ENCODE peak calls at places on chromosomes 5 and 9, in five cellular contexts. Z, T, O, E and W are unnamed samples.

GRCh38 chr5:167730121-167730520 is 561.3 kb upstream of the WWC1 start:
- DNase-seq in Z (no peak), O (no peak), E (no peak), T (peak), W (peak)

GRCh38 chr9:94065535-94065961 is 18.7 kb upstream of the PTPDC1 start:
- DNase-seq in O (peak), T (peak), Z (peak), E (peak), W (peak)

GRCh38 chr9:38682713-38683112 is 37.2 kb downstream of the FAM240B start:
- DNase-seq in T (peak), E (no peak), O (no peak), Z (no peak), W (peak)

GRCh38 chr5:32942225-32942989 is 231.3 kb downstream of the NPR3 start:
- DNase-seq in T (peak), O (no peak), E (no peak), Z (peak), W (peak)

GRCh38 chr5:90293931-90294330 is 115.6 kb downstream of the CETN3 start:
- DNase-seq in O (no peak), E (no peak), Z (no peak), T (peak), W (peak)

GRCh38 chr9:135217836-135218235 is 130.4 kb downstream of the OLFM1 start:
- DNase-seq in O (no peak), E (peak), T (no peak), Z (no peak), W (no peak)

GRCh38 chr9:97573482-97574073 is 59.6 kb downstream of the TSTD2 start:
- DNase-seq in E (no peak), O (no peak), T (no peak), Z (no peak), W (no peak)

GRCh38 chr5:132266031-132266835 is 8.7 kb downstream of the PDLIM4 start:
- DNase-seq in O (no peak), T (peak), E (no peak), Z (no peak), W (no peak)

GRCh38 chr5:122192883-122193496 is 63.6 kb downstream of the ZNF474 start:
- DNase-seq in T (peak), Z (peak), E (no peak), O (no peak), W (no peak)

GRCh38 chr5:15499528-15500325 is at the start of gene FBXL7:
- DNase-seq in E (peak), T (peak), O (no peak), Z (peak), W (peak)

GRCh38 chr9:108041551-108041950 is 552.0 kb upstream of the KLF4 start:
- DNase-seq in T (peak), O (no peak), Z (no peak), E (no peak), W (no peak)

GRCh38 chr9:96150324-96151023 is 151.5 kb downstream of the HSD17B3 start:
- DNase-seq in T (no peak), Z (no peak), E (peak), O (peak), W (peak)

GRCh38 chr9:93813687-93814560 is 141.2 kb downstream of the BARX1 start:
- DNase-seq in O (no peak), T (no peak), Z (no peak), E (no peak), W (no peak)

GRCh38 chr5:87437724-87438123 is 25.0 kb upstream of the CCNH start:
- DNase-seq in O (no peak), E (no peak), T (no peak), Z (no peak), W (no peak)

GRCh38 chr5:13045897-13046551 is 898.5 kb downstream of the DNAH5 start:
- DNase-seq in O (no peak), Z (no peak), E (no peak), T (no peak), W (no peak)

GRCh38 chr5:141507387-141508091 is 18.7 kb downstream of the PCDHGC5 start:
- DNase-seq in E (peak), Z (peak), O (no peak), T (no peak), W (peak)

GRCh38 chr9:108662090-108662875 is 193.5 kb downstream of the ACTL7B start:
- DNase-seq in Z (no peak), O (no peak), T (no peak), E (no peak), W (no peak)

GRCh38 chr5:177609076-177610059 is 9.4 kb downstream of the B4GALT7 start:
- DNase-seq in E (no peak), O (no peak), T (no peak), Z (no peak), W (peak)

GRCh38 chr5:35771321-35771720 is 85.4 kb upstream of the IL7R start:
- DNase-seq in Z (no peak), T (no peak), E (no peak), O (no peak), W (no peak)